ENCODE peak calls at places on chromosome 13, in five cellular contexts. R, X, K, P and D are unnamed samples.

GRCh38 chr13:62887046-62887445 is 1471.4 kb upstream of the PCDH20 start:
- DNase-seq in K (no peak), R (no peak), P (no peak), X (no peak), D (no peak)

GRCh38 chr13:53782400-53783030 is 753.9 kb downstream of the OLFM4 start:
- DNase-seq in X (peak; percentile 17), K (peak; percentile 31), R (no peak), P (peak; percentile 63), D (peak; percentile 46)

GRCh38 chr13:58324130-58324529 is 692.6 kb downstream of the PCDH17 start:
- DNase-seq in K (no peak), X (no peak), R (no peak), P (no peak), D (no peak)

GRCh38 chr13:40306817-40307216 is 359.6 kb downstream of the FOXO1 start:
- DNase-seq in R (no peak), P (no peak), K (no peak), X (no peak), D (no peak)

GRCh38 chr13:36341718-36342117 is 4.5 kb downstream of the SPART start:
- DNase-seq in K (no peak), R (no peak), X (no peak), P (no peak), D (no peak)

GRCh38 chr13:106915146-106915545 is 347.2 kb upstream of the ARGLU1 start:
- DNase-seq in X (no peak), P (no peak), R (no peak), K (no peak), D (no peak)

GRCh38 chr13:24032252-24032651 is 128.3 kb upstream of the SPATA13 start:
- DNase-seq in R (peak; percentile 88), X (no peak), P (peak; percentile 45), K (no peak), D (no peak)

GRCh38 chr13:46592410-46592809 is 39.4 kb downstream of the LRCH1 start:
- DNase-seq in R (no peak), P (no peak), X (no peak), K (no peak), D (no peak)

GRCh38 chr13:66313408-66313807 is 916.7 kb downstream of the PCDH9 start:
- DNase-seq in R (peak; percentile 14), X (no peak), P (peak; percentile 50), K (no peak), D (no peak)

DNA sequence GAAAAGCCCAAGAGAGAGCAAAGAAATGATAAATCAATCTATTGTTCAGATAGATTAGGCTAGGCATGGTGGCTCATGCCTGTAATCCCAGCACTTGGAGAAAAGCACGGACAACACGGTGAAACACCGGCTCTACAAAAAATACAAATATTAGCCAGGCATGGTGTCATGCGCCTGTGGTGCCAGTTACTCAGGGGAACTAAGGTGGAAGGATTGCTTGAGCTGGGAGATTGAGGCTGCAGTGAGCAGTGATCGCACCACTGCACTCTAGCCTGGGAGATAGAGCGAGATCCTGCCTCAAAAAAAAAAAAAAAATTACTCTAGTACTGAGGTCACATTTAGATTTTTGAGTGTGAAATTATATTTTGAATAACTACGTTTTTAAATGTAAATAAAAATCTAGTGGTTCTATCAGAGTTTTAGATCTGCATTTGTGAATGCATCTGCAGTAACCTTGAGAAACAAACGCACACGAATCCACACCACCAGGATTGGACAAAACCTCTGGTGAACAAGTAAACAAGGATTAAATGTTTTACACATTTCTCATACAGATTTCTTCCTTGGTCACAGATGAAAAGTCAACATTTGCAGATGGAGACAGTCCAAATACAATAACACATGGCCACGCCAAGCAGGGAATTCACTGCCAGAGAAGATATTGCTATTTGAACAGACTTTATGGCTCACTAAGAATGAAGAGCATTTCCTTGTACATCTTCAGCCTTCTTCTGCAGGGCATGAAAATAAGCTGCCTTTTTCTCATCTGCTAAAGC is 917.6 kb downstream of the PCDH9 start:
- DNase-seq in X (peak; percentile 61), P (peak; percentile 92), R (peak; percentile 77), K (no peak), D (no peak)
- TF ChIP-seq CTCF in X (no peak), P (no peak), R (no peak), K (no peak), D (no peak)

DNA sequence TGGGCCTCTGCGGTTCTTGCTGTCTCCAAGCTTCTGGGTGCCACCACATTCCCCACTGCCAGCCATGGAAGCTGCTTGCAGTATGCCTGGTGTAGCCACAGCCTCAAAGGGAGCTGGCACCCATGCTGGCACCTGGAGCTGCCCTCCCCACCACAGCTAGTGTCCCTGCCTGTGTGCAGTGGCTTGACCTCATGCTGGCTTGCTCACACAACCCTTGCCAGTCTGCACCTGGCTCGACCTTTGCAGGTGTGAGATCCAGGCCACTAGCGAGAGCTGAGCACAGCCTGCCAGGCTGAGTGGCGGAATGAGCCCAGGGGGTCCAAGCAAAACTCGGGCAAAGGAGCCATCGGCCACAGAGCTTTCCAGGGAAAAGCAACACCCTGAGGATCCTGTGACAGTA is 236.7 kb upstream of the CSNK1A1L start:
- DNase-seq in R (no peak), X (no peak), P (no peak), K (no peak), D (no peak)
- TF ChIP-seq CTCF in R (no peak), X (no peak), P (no peak), K (no peak), D (no peak)

GRCh38 chr13:33426131-33426530 is 140.6 kb upstream of the STARD13 start:
- DNase-seq in K (no peak), R (no peak), P (no peak), X (no peak), D (no peak)
- TF ChIP-seq CTCF in K (no peak), R (no peak), P (no peak), X (no peak), D (no peak)

DNA sequence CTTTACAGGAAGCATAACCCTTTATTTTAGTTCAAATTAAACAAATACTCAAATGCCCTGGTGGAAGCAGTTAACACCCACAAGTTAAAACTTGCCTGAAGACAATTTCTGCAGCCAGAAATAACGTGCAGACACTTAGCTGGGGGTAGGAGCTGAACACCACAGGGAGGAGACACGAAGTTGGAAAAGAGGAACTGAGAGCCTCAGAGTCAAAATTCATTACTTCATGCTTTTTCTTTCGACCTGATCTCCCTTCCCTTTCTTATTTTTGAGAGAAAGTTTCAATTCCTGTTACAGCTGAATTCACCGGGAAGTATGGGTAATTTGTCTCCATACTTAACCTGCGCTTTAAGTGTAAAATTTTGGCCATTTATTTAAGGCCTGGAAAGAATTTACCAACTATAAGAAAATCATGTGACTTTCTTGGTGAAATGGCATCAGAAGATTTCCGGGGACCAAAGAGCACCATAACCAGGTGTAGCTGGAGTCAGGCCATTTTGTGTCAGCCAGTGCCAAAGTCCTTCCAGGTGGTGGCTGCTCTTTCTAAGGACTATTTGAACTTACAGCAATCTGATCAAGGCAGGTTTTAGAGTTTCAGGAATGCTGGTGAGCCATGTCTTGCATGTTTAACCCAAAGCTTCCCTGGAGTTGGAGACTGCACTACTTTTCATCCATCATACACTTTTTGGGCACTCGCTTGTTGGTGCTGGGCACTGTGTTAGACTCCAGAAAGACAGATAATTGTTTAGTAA is 46.5 kb upstream of the RCBTB2 start:
- DNase-seq in R (no peak), P (no peak), K (no peak), X (peak; percentile 58), D (peak; percentile 49)
- TF ChIP-seq CTCF in R (no peak), P (no peak), K (no peak), X (no peak), D (no peak)

GRCh38 chr13:61884830-61885229 is 469.2 kb upstream of the PCDH20 start:
- DNase-seq in P (no peak), R (no peak), X (no peak), K (no peak), D (no peak)

GRCh38 chr13:61874970-61875579 is 459.4 kb upstream of the PCDH20 start:
- DNase-seq in P (no peak), R (no peak), X (no peak), K (no peak), D (no peak)

GRCh38 chr13:61880576-61881283 is 465.1 kb upstream of the PCDH20 start:
- DNase-seq in R (no peak), P (peak; percentile 16), X (no peak), K (no peak), D (peak; percentile 35)
- TF ChIP-seq CTCF in R (no peak), P (peak; percentile 59), X (no peak), K (peak; percentile 9), D (peak; percentile 27)

GRCh38 chr13:22800726-22801401 is 379.9 kb upstream of the SGCG start:
- DNase-seq in K (peak; percentile 47), P (no peak), R (no peak), X (peak; percentile 19), D (no peak)

DNA sequence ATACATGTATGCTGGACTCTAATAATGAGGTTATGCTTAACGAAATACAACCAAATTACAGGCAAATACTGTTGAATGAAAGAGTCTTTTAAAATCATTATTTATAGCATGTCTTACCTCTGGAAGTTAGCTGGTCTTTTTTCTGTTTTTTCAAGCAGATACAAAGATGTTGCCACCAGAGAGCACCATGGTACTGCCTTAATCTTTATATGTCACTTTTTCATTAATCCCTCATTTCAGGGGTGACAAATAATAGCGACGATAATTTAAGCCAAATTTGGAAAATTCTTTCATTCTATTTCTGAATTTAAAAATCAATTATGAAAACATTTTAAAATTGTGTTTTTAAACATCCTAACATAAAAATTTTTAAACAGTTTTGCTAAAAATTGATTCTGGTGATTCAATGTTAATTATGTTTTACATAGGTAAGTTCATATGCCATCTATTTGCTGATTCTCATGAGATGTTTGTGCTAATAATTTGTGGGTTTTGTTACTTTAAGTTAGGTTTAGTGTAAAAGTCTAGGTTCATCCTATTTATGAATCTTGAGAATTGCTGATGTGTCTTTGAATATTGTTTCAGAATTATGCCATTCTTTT is 379.3 kb upstream of the SGCG start:
- DNase-seq in R (no peak), X (no peak), K (no peak), P (no peak), D (peak; percentile 13)
- TF ChIP-seq CTCF in R (no peak), X (no peak), K (peak; percentile 43), P (no peak), D (peak; percentile 27)

DNA sequence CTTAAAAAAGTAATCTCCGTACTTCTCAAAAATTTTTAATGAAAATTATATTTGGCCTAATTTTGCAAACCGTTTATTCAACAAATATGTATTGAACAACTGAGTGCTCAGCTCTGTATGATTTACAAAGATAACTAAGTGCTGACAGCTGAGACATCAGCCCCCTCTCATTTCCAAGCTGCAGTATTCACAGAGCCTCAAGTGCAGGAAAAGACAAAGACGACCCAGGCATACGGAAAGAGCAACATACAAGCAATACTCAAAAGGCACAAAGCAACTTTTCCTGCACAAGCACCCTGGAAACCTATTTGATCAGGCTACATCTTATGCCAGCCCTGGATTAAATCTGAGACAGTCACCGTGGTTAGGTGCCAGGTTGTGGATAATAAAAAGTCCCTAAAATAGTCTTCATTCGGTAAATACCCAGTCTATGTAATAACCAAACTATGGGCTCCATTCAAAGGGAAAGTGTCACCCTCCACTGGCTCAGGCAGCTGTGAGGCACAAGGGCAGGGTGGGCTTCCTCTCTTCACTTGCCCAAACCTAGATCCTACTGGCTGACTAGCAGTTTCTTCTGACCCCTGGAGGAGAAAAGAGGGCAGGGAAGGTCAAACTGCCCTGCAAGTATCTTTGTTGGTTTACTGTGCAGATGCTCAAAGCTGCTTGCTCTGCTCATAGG is 65.5 kb downstream of the TBC1D4 start:
- DNase-seq in X (no peak), P (no peak), K (no peak), R (no peak), D (no peak)
- TF ChIP-seq CTCF in X (no peak), P (no peak), K (no peak), R (no peak), D (no peak)

GRCh38 chr13:28544026-28544425 is 49.1 kb upstream of the FLT1 start:
- DNase-seq in P (no peak), X (no peak), R (no peak), K (no peak), D (no peak)
- TF ChIP-seq CTCF in P (no peak), X (no peak), R (no peak), K (no peak), D (no peak)